ENCODE peak calls at places on chromosomes 3 and 15, in eight cellular contexts. One of them, this sample, is unnamed.

GRCh38 chr3:57464801-57465200 is 79.3 kb downstream of the DNAH12 start:
- DNase-seq in GM13976: no peak
- DNase-seq in GM23248: peak
- DNase-seq in iris pigment epithelial cell: peak
- DNase-seq in stomach: no peak
- DNase-seq in naive thymus-derived CD8-positive, alpha-beta T cell: no peak
- DNase-seq in fibroblast of pulmonary artery: peak
- DNase-seq in AML-193: no peak
- DNase-seq in this sample: no peak

GRCh38 chr3:49124203-49124602 is 3.6 kb upstream of the USP19 start:
- DNase-seq in GM13976: no peak
- DNase-seq in GM23248: no peak
- DNase-seq in iris pigment epithelial cell: no peak
- DNase-seq in stomach: no peak
- DNase-seq in naive thymus-derived CD8-positive, alpha-beta T cell: no peak
- DNase-seq in fibroblast of pulmonary artery: no peak
- DNase-seq in AML-193: no peak
- DNase-seq in this sample: no peak

GRCh38 chr15:39404767-39405173 is 176.1 kb upstream of the THBS1 start:
- DNase-seq in GM13976: no peak
- DNase-seq in GM23248: peak
- DNase-seq in iris pigment epithelial cell: peak
- DNase-seq in stomach: no peak
- DNase-seq in naive thymus-derived CD8-positive, alpha-beta T cell: no peak
- DNase-seq in fibroblast of pulmonary artery: peak
- DNase-seq in AML-193: no peak
- DNase-seq in this sample: no peak

GRCh38 chr3:149180057-149180573 is 41.5 kb downstream of the CP start:
- DNase-seq in GM13976: no peak
- DNase-seq in GM23248: peak
- DNase-seq in iris pigment epithelial cell: peak
- DNase-seq in stomach: peak
- DNase-seq in naive thymus-derived CD8-positive, alpha-beta T cell: no peak
- DNase-seq in fibroblast of pulmonary artery: peak
- DNase-seq in AML-193: no peak
- DNase-seq in this sample: no peak

GRCh38 chr3:123724306-123724705 is 139.5 kb upstream of the HACD2 start:
- DNase-seq in GM13976: no peak
- DNase-seq in GM23248: peak
- DNase-seq in iris pigment epithelial cell: no peak
- DNase-seq in stomach: no peak
- DNase-seq in naive thymus-derived CD8-positive, alpha-beta T cell: no peak
- DNase-seq in fibroblast of pulmonary artery: peak
- DNase-seq in AML-193: no peak
- DNase-seq in this sample: no peak

GRCh38 chr15:56772868-56773639 is 39.7 kb upstream of the ZNF280D start:
- DNase-seq in GM13976: no peak
- DNase-seq in GM23248: peak
- DNase-seq in iris pigment epithelial cell: peak
- DNase-seq in stomach: no peak
- DNase-seq in naive thymus-derived CD8-positive, alpha-beta T cell: no peak
- DNase-seq in fibroblast of pulmonary artery: peak
- DNase-seq in AML-193: peak
- DNase-seq in this sample: no peak

GRCh38 chr3:196518999-196519737 is 4.0 kb upstream of the SMCO1 start:
- DNase-seq in GM13976: peak
- DNase-seq in GM23248: peak
- DNase-seq in iris pigment epithelial cell: peak
- DNase-seq in stomach: peak
- DNase-seq in naive thymus-derived CD8-positive, alpha-beta T cell: peak
- DNase-seq in fibroblast of pulmonary artery: peak
- DNase-seq in AML-193: peak
- DNase-seq in this sample: peak

GRCh38 chr3:168249539-168250414 is 154.1 kb upstream of the GOLIM4 start:
- DNase-seq in GM13976: peak
- DNase-seq in GM23248: peak
- DNase-seq in iris pigment epithelial cell: peak
- DNase-seq in stomach: peak
- DNase-seq in naive thymus-derived CD8-positive, alpha-beta T cell: no peak
- DNase-seq in fibroblast of pulmonary artery: peak
- DNase-seq in AML-193: no peak
- DNase-seq in this sample: peak

GRCh38 chr3:110814170-110815007 is 257.2 kb upstream of the NECTIN3 start:
- DNase-seq in GM13976: no peak
- DNase-seq in GM23248: peak
- DNase-seq in iris pigment epithelial cell: peak
- DNase-seq in stomach: no peak
- DNase-seq in naive thymus-derived CD8-positive, alpha-beta T cell: no peak
- DNase-seq in fibroblast of pulmonary artery: peak
- DNase-seq in AML-193: no peak
- DNase-seq in this sample: peak

GRCh38 chr15:59553879-59554735 is 57.5 kb upstream of the GCNT3 start:
- DNase-seq in GM13976: no peak
- DNase-seq in GM23248: peak
- DNase-seq in iris pigment epithelial cell: peak
- DNase-seq in stomach: no peak
- DNase-seq in naive thymus-derived CD8-positive, alpha-beta T cell: no peak
- DNase-seq in fibroblast of pulmonary artery: peak
- DNase-seq in AML-193: no peak
- DNase-seq in this sample: no peak